ENCODE peak calls at places on chromosomes 6 and 20, in nine cellular contexts. One of them, this sample, is unnamed.

GRCh38 chr6:123913858-123914257 is 110.2 kb downstream of the NKAIN2 start:
- DNase-seq in GM10248: no peak
- DNase-seq in M059J: no peak
- DNase-seq in activated naive CD4-positive, alpha-beta T cell treated with anti-CD3 and anti-CD28 coated beads, Interleukin-2, amount 50 U/mL, for 16 hours: no peak
- DNase-seq in brain microvascular endothelial cell: no peak
- DNase-seq in Panc1: no peak
- DNase-seq in NB4: no peak
- DNase-seq in AG09309: no peak
- DNase-seq in nucleus accumbens: no peak
- DNase-seq in this sample: no peak

GRCh38 chr6:56381852-56382251 is 134.5 kb upstream of the COL21A1 start:
- DNase-seq in GM10248: no peak
- DNase-seq in M059J: peak
- DNase-seq in activated naive CD4-positive, alpha-beta T cell treated with anti-CD3 and anti-CD28 coated beads, Interleukin-2, amount 50 U/mL, for 16 hours: no peak
- DNase-seq in brain microvascular endothelial cell: no peak
- DNase-seq in Panc1: no peak
- DNase-seq in NB4: no peak
- DNase-seq in AG09309: no peak
- DNase-seq in nucleus accumbens: no peak
- DNase-seq in this sample: peak

GRCh38 chr6:77650098-77650663 is 2.7 kb upstream of the MEI4 start:
- DNase-seq in GM10248: peak
- DNase-seq in M059J: peak
- DNase-seq in activated naive CD4-positive, alpha-beta T cell treated with anti-CD3 and anti-CD28 coated beads, Interleukin-2, amount 50 U/mL, for 16 hours: peak
- DNase-seq in brain microvascular endothelial cell: no peak
- DNase-seq in Panc1: peak
- DNase-seq in NB4: no peak
- DNase-seq in AG09309: no peak
- DNase-seq in nucleus accumbens: no peak
- DNase-seq in this sample: peak

GRCh38 chr6:15774011-15774410 is 111.2 kb upstream of the DTNBP1 start:
- DNase-seq in GM10248: no peak
- DNase-seq in M059J: no peak
- DNase-seq in activated naive CD4-positive, alpha-beta T cell treated with anti-CD3 and anti-CD28 coated beads, Interleukin-2, amount 50 U/mL, for 16 hours: no peak
- DNase-seq in brain microvascular endothelial cell: no peak
- DNase-seq in Panc1: no peak
- DNase-seq in NB4: peak
- DNase-seq in AG09309: no peak
- DNase-seq in nucleus accumbens: no peak
- DNase-seq in this sample: no peak

GRCh38 chr6:166601956-166602355 is 15.5 kb upstream of the RAMACL start:
- DNase-seq in GM10248: no peak
- DNase-seq in M059J: no peak
- DNase-seq in activated naive CD4-positive, alpha-beta T cell treated with anti-CD3 and anti-CD28 coated beads, Interleukin-2, amount 50 U/mL, for 16 hours: no peak
- DNase-seq in brain microvascular endothelial cell: no peak
- DNase-seq in Panc1: no peak
- DNase-seq in NB4: no peak
- DNase-seq in AG09309: no peak
- DNase-seq in nucleus accumbens: no peak
- DNase-seq in this sample: no peak

GRCh38 chr20:25316506-25317190 is 68.8 kb downstream of the PYGB start:
- DNase-seq in GM10248: no peak
- DNase-seq in M059J: no peak
- DNase-seq in activated naive CD4-positive, alpha-beta T cell treated with anti-CD3 and anti-CD28 coated beads, Interleukin-2, amount 50 U/mL, for 16 hours: peak
- DNase-seq in brain microvascular endothelial cell: no peak
- DNase-seq in Panc1: no peak
- DNase-seq in NB4: no peak
- DNase-seq in AG09309: no peak
- DNase-seq in nucleus accumbens: no peak
- DNase-seq in this sample: no peak

GRCh38 chr20:49110767-49111694 is 64.9 kb downstream of the CSE1L start:
- DNase-seq in GM10248: no peak
- DNase-seq in M059J: no peak
- DNase-seq in activated naive CD4-positive, alpha-beta T cell treated with anti-CD3 and anti-CD28 coated beads, Interleukin-2, amount 50 U/mL, for 16 hours: no peak
- DNase-seq in brain microvascular endothelial cell: no peak
- DNase-seq in Panc1: no peak
- DNase-seq in NB4: no peak
- DNase-seq in AG09309: no peak
- DNase-seq in nucleus accumbens: no peak
- DNase-seq in this sample: no peak

GRCh38 chr6:97771356-97771755 is 488.3 kb upstream of the MMS22L start:
- DNase-seq in GM10248: no peak
- DNase-seq in M059J: no peak
- DNase-seq in activated naive CD4-positive, alpha-beta T cell treated with anti-CD3 and anti-CD28 coated beads, Interleukin-2, amount 50 U/mL, for 16 hours: no peak
- DNase-seq in brain microvascular endothelial cell: no peak
- DNase-seq in Panc1: no peak
- DNase-seq in NB4: no peak
- DNase-seq in AG09309: no peak
- DNase-seq in nucleus accumbens: no peak
- DNase-seq in this sample: no peak

GRCh38 chr6:14200047-14200446 is 82.5 kb downstream of the CD83 start:
- DNase-seq in GM10248: no peak
- DNase-seq in M059J: peak
- DNase-seq in activated naive CD4-positive, alpha-beta T cell treated with anti-CD3 and anti-CD28 coated beads, Interleukin-2, amount 50 U/mL, for 16 hours: no peak
- DNase-seq in brain microvascular endothelial cell: peak
- DNase-seq in Panc1: no peak
- DNase-seq in NB4: no peak
- DNase-seq in AG09309: no peak
- DNase-seq in nucleus accumbens: no peak
- DNase-seq in this sample: no peak

GRCh38 chr6:43807228-43808061 is 37.4 kb downstream of the VEGFA start:
- DNase-seq in GM10248: no peak
- DNase-seq in M059J: no peak
- DNase-seq in activated naive CD4-positive, alpha-beta T cell treated with anti-CD3 and anti-CD28 coated beads, Interleukin-2, amount 50 U/mL, for 16 hours: no peak
- DNase-seq in brain microvascular endothelial cell: no peak
- DNase-seq in Panc1: no peak
- DNase-seq in NB4: peak
- DNase-seq in AG09309: no peak
- DNase-seq in nucleus accumbens: no peak
- DNase-seq in this sample: no peak

GRCh38 chr6:128863983-128864382 is 19.0 kb upstream of the LAMA2 start:
- DNase-seq in GM10248: no peak
- DNase-seq in M059J: no peak
- DNase-seq in activated naive CD4-positive, alpha-beta T cell treated with anti-CD3 and anti-CD28 coated beads, Interleukin-2, amount 50 U/mL, for 16 hours: no peak
- DNase-seq in brain microvascular endothelial cell: no peak
- DNase-seq in Panc1: no peak
- DNase-seq in NB4: no peak
- DNase-seq in AG09309: no peak
- DNase-seq in nucleus accumbens: no peak
- DNase-seq in this sample: no peak

GRCh38 chr20:21767739-21768223 is 62.3 kb downstream of the PAX1 start:
- DNase-seq in GM10248: no peak
- DNase-seq in M059J: peak
- DNase-seq in activated naive CD4-positive, alpha-beta T cell treated with anti-CD3 and anti-CD28 coated beads, Interleukin-2, amount 50 U/mL, for 16 hours: no peak
- DNase-seq in brain microvascular endothelial cell: no peak
- DNase-seq in Panc1: no peak
- DNase-seq in NB4: peak
- DNase-seq in AG09309: no peak
- DNase-seq in nucleus accumbens: no peak
- DNase-seq in this sample: peak

GRCh38 chr6:21438237-21438985 is 155.1 kb upstream of the SOX4 start:
- DNase-seq in GM10248: peak
- DNase-seq in M059J: peak
- DNase-seq in activated naive CD4-positive, alpha-beta T cell treated with anti-CD3 and anti-CD28 coated beads, Interleukin-2, amount 50 U/mL, for 16 hours: no peak
- DNase-seq in brain microvascular endothelial cell: no peak
- DNase-seq in Panc1: no peak
- DNase-seq in NB4: peak
- DNase-seq in AG09309: no peak
- DNase-seq in nucleus accumbens: no peak
- DNase-seq in this sample: no peak

GRCh38 chr6:8914700-8915099 is 479.4 kb upstream of the SLC35B3 start:
- DNase-seq in GM10248: no peak
- DNase-seq in M059J: peak
- DNase-seq in activated naive CD4-positive, alpha-beta T cell treated with anti-CD3 and anti-CD28 coated beads, Interleukin-2, amount 50 U/mL, for 16 hours: no peak
- DNase-seq in brain microvascular endothelial cell: no peak
- DNase-seq in Panc1: no peak
- DNase-seq in NB4: no peak
- DNase-seq in AG09309: no peak
- DNase-seq in nucleus accumbens: no peak
- DNase-seq in this sample: no peak

GRCh38 chr20:916125-916799 is at the start of gene ANGPT4:
- DNase-seq in GM10248: no peak
- DNase-seq in M059J: no peak
- DNase-seq in activated naive CD4-positive, alpha-beta T cell treated with anti-CD3 and anti-CD28 coated beads, Interleukin-2, amount 50 U/mL, for 16 hours: no peak
- DNase-seq in brain microvascular endothelial cell: peak
- DNase-seq in Panc1: no peak
- DNase-seq in NB4: peak
- DNase-seq in AG09309: no peak
- DNase-seq in nucleus accumbens: no peak
- DNase-seq in this sample: peak

GRCh38 chr6:215335-216034 is 76.8 kb upstream of the DUSP22 start:
- DNase-seq in GM10248: no peak
- DNase-seq in M059J: peak
- DNase-seq in activated naive CD4-positive, alpha-beta T cell treated with anti-CD3 and anti-CD28 coated beads, Interleukin-2, amount 50 U/mL, for 16 hours: peak
- DNase-seq in brain microvascular endothelial cell: no peak
- DNase-seq in Panc1: no peak
- DNase-seq in NB4: peak
- DNase-seq in AG09309: no peak
- DNase-seq in nucleus accumbens: no peak
- DNase-seq in this sample: no peak

This sample was measured in testis.